ENCODE peak calls at places on chromosome 11, in seven cellular contexts. F is K562, Q is SK-N-SH, X is HCT116, E is H1, M is HepG2, S is GM12878. I is an unnamed sample.

GRCh38 chr11:60887531-60887930 is 18.9 kb downstream of the PRPF19 start:
- DNase-seq in F (peak), Q (peak), X (peak), E (no peak), M (peak), S (no peak), I (peak)

GRCh38 chr11:33721291-33721840 is 14.9 kb downstream of the CD59 start:
- DNase-seq in F (no peak), Q (no peak), X (no peak), E (no peak), M (no peak), S (no peak), I (no peak)

GRCh38 chr11:120168108-120168959 is 30.4 kb upstream of the TRIM29 start:
- DNase-seq in F (peak), Q (no peak), X (no peak), E (no peak), M (no peak), S (no peak), I (no peak)

GRCh38 chr11:77121876-77122575 is 6.0 kb upstream of the MYO7A start:
- DNase-seq in F (no peak), Q (no peak), X (no peak), E (no peak), M (no peak), S (no peak), I (no peak)

GRCh38 chr11:29963796-29964195 is 53.0 kb downstream of the KCNA4 start:
- DNase-seq in F (no peak), Q (no peak), X (no peak), E (no peak), M (no peak), S (no peak), I (no peak)

GRCh38 chr11:121309688-121310087 is 17.1 kb downstream of the SC5D start:
- DNase-seq in F (no peak), Q (no peak), X (no peak), E (no peak), M (no peak), S (no peak), I (no peak)

GRCh38 chr11:62727007-62727832 is at the start of gene HNRNPUL2:
- DNase-seq in F (peak), Q (peak), X (peak), E (peak), M (peak), S (peak), I (peak)

GRCh38 chr11:119038884-119039283 is 8.2 kb upstream of the SLC37A4 start:
- DNase-seq in F (no peak), Q (no peak), X (no peak), E (no peak), M (no peak), S (no peak), I (no peak)

GRCh38 chr11:35021589-35021988 is 105.2 kb downstream of the PDHX start:
- DNase-seq in F (no peak), Q (no peak), X (no peak), E (no peak), M (no peak), S (no peak), I (no peak)

GRCh38 chr11:65432133-65432650 is 9.6 kb downstream of the NEAT1 start:
- DNase-seq in F (no peak), Q (no peak), X (no peak), E (no peak), M (no peak), S (no peak), I (no peak)

GRCh38 chr11:126585388-126586302 is 230.2 kb downstream of the ST3GAL4 start:
- DNase-seq in F (no peak), Q (peak), X (no peak), E (no peak), M (no peak), S (no peak), I (peak)

GRCh38 chr11:74694536-74694935 is 36.7 kb downstream of the CHRDL2 start:
- DNase-seq in F (no peak), Q (no peak), X (no peak), E (no peak), M (no peak), S (no peak), I (no peak)

GRCh38 chr11:103947566-103947919 is 88.9 kb upstream of the DDI1 start:
- DNase-seq in F (no peak), Q (no peak), X (no peak), E (no peak), M (no peak), S (no peak), I (no peak)

GRCh38 chr11:94342250-94342649 is 37.9 kb downstream of the IZUMO1R start:
- DNase-seq in F (no peak), Q (no peak), X (peak), E (no peak), M (no peak), S (no peak), I (no peak)

GRCh38 chr11:61728940-61729219 is 23.6 kb upstream of the MYRF start:
- DNase-seq in F (no peak), Q (no peak), X (peak), E (no peak), M (no peak), S (no peak), I (no peak)

GRCh38 chr11:38718659-38719058 is 2120.6 kb upstream of the RAG2 start:
- DNase-seq in F (peak), Q (no peak), X (no peak), E (no peak), M (no peak), S (no peak), I (peak)

GRCh38 chr11:25970726-25971508 is 361.0 kb upstream of the ANO3 start:
- DNase-seq in F (no peak), Q (no peak), X (no peak), E (no peak), M (no peak), S (no peak), I (peak)

GRCh38 chr11:65391007-65391406 is 4.6 kb downstream of the FRMD8 start:
- DNase-seq in F (no peak), Q (no peak), X (no peak), E (no peak), M (no peak), S (no peak), I (no peak)

GRCh38 chr11:18105086-18105801 is 638 bp downstream of the SAAL1 start:
- DNase-seq in F (no peak), Q (no peak), X (no peak), E (no peak), M (no peak), S (no peak), I (no peak)

GRCh38 chr11:396948-397548 is 3.0 kb downstream of the PKP3 start:
- DNase-seq in F (no peak), Q (peak), X (no peak), E (no peak), M (peak), S (no peak), I (no peak)

DNA sequence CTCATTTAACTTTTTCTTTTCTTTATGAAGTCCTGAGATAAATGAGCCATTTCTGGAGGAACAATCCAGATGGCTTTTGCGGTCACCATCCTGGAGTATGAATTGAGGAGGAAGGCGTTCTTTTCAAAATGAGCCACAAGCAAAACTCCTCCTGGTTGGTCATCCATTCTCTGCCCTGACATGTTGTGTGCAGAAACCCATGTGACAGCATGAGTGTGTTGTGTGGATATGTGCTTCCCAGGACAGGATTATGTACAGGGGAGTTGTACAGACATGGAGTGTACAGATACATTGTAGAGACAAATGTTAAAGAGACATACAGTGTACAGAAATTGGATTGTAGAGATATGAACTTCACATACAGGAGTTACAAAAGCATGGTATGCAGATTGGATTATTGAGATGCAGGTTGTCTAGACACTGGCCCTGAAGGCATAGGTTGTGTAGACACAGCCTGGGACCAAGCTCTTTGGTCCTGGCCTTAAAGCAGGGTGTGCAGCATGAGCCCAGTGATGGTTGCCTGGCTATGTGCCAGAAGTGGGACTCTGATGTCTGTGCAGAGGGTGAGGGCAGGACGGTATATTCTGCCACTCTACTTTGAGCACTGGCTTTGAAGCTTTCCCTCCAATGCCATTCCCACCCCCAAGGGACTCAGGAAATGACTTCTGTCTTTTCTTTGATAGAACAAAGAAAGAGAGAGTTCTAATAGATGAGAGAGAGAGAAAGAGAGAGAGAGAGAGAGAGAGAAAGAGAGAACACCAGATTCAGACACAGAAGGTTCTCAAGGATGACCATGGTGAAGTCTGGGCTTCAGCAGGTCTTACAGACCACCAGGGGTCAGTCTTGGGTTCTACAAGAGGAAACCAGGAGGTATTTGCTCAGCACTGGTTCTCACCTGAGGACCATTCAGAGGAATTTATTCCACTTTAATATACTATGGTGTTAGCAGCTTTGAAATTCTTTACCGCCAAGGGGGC is 178.6 kb upstream of the ZBED5 start:
- DNase-seq in F (peak), Q (peak), X (peak), E (peak), M (peak), S (no peak), I (peak)
- TF ChIP-seq JUND in F (no peak), Q (no peak), X (no peak), E (no peak), M (no peak), S (no peak), I (no peak)

GRCh38 chr11:14065153-14065552 is 102.6 kb downstream of the SPON1 start:
- DNase-seq in F (no peak), Q (no peak), X (no peak), E (no peak), M (no peak), S (no peak), I (no peak)

GRCh38 chr11:14067686-14068085 is 105.2 kb downstream of the SPON1 start:
- DNase-seq in F (no peak), Q (no peak), X (no peak), E (no peak), M (no peak), S (no peak), I (no peak)

GRCh38 chr11:14070866-14071265 is 108.3 kb downstream of the SPON1 start:
- DNase-seq in F (no peak), Q (no peak), X (no peak), E (no peak), M (no peak), S (no peak), I (no peak)

DNA sequence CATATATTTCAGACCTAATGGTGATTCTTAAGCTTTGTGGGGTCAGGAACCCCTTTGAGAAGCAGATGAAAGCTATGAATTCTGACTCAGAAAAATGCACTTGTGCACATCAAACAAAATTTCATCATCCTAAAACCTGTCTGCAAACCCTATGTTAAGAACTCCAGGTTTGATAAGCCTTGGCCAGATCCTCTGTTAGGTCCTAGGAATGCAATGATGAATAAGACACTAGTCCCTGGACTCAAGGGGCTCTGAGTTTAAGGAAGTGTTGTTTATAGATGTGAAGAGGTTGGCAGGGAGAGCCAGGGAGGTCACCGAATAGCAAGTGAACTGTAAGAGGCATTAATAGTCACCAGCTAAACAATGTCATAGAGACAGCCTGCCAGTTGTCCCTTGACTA is 103.2 kb downstream of the SPON1 start:
- DNase-seq in F (no peak), Q (no peak), X (no peak), E (no peak), M (no peak), S (no peak), I (no peak)
- TF ChIP-seq JUND in F (no peak), Q (no peak), X (no peak), E (no peak), M (no peak), S (no peak), I (no peak)

DNA sequence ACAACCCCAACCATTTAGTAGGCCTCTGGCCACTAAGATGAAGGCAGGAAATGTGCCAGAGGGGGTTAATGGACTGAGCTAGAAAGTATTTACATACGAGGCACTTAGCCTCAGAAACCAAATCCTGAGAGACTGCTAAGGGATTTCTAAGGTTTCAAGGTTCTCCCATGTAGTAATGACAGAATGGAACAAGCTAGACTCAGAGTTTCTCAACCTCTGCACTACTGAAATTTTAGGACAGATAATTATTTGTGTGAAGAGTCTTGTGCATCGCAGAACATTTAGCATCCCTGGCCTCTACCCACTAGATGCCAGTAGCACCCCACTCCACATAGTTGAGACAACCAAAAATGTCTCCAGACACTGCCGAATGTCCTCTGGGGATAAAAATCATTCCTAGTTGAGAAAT is 54.8 kb upstream of the CHRM4 start:
- DNase-seq in F (no peak), Q (no peak), X (no peak), E (no peak), M (no peak), S (no peak), I (peak)
- TF ChIP-seq JUND in F (no peak), Q (no peak), X (no peak), E (no peak), M (no peak), S (no peak), I (no peak)

GRCh38 chr11:123519055-123519796 is 89.2 kb downstream of the GRAMD1B start:
- DNase-seq in F (no peak), Q (peak), X (peak), E (no peak), M (no peak), S (no peak), I (no peak)
- TF ChIP-seq JUND in F (no peak), Q (no peak), X (no peak), E (no peak), M (no peak), S (no peak), I (no peak)

GRCh38 chr11:43576834-43577521 is 103.6 kb upstream of the HSD17B12 start:
- DNase-seq in F (peak), Q (peak), X (peak), E (no peak), M (peak), S (no peak), I (peak)
- TF ChIP-seq JUND in F (peak), Q (no peak), X (no peak), E (no peak), M (no peak), S (no peak), I (no peak)

I was measured in T47D.